ENCODE peak calls at places on chromosomes 4 and X, in four cellular contexts. L is choroid plexus epithelial cell, I is kidney tubule cell, D is non-pigmented ciliary epithelial cell. N is an unnamed sample.

GRCh38 chr4:103915224-103915869 is 195.6 kb upstream of the TACR3 start:
- DNase-seq in D (no peak), I (peak; percentile 23), L (peak; percentile 42), N (no peak)

GRCh38 chr4:58064618-58065017 is 954.4 kb upstream of the IGFBP7 start:
- DNase-seq in L (no peak), D (no peak), I (no peak), N (no peak)

GRCh38 chr4:186726440-186727148 is 2.9 kb upstream of the FAT1 start:
- DNase-seq in D (no peak), I (peak; percentile 87), L (peak; percentile 83), N (peak; percentile 65)

GRCh38 chrX:68832101-68832416 is 3.2 kb downstream of the EFNB1 start:
- DNase-seq in D (peak; percentile 34), L (peak; percentile 86), I (peak; percentile 68), N (no peak)

GRCh38 chr4:125004676-125005075 is 292.1 kb upstream of the ANKRD50 start:
- DNase-seq in L (no peak), D (no peak), I (no peak), N (no peak)

GRCh38 chr4:177484613-177485021 is 42.4 kb upstream of the AGA start:
- DNase-seq in D (peak; percentile 91), L (peak; percentile 84), I (peak; percentile 96), N (no peak)

GRCh38 chr4:8201341-8201781 is 2.3 kb downstream of the SH3TC1 start:
- DNase-seq in L (no peak), I (no peak), D (no peak), N (no peak)

GRCh38 chrX:133151320-133151719 is 54.4 kb upstream of the USP26 start:
- DNase-seq in I (peak; percentile 89), D (no peak), L (no peak), N (no peak)

GRCh38 chr4:112290341-112290740 is 4.6 kb upstream of the TIFA start:
- DNase-seq in D (no peak), L (no peak), I (no peak), N (no peak)

GRCh38 chr4:13543648-13544555 is at the start of gene NKX3-2:
- DNase-seq in L (peak; percentile 21), I (peak; percentile 42), D (no peak), N (peak; percentile 25)

GRCh38 chr4:40486534-40486933 is 143.1 kb downstream of the RBM47 start:
- DNase-seq in D (no peak), L (peak; percentile 50), I (peak; percentile 66), N (no peak)

N was measured in NCI-H526 treated with DMSO at 0.1 percent for 48 hours.